ENCODE peak calls at places on chromosomes 5 and 9, in six cellular contexts. One of them, this sample, is unnamed.

GRCh38 chr9:135023816-135024405 is 63.6 kb upstream of the OLFM1 start:
- DNase-seq in uterus: no peak
- DNase-seq in sigmoid colon: no peak
- DNase-seq in testis: no peak
- DNase-seq in A549: no peak
- DNase-seq in stomach: no peak
- DNase-seq in this sample: no peak

GRCh38 chr9:117480251-117480650 is 65.4 kb upstream of the ASTN2 start:
- DNase-seq in uterus: no peak
- DNase-seq in sigmoid colon: no peak
- DNase-seq in testis: no peak
- DNase-seq in A549: no peak
- DNase-seq in stomach: no peak
- DNase-seq in this sample: no peak

GRCh38 chr5:7331083-7331482 is 64.9 kb upstream of the ADCY2 start:
- DNase-seq in uterus: no peak
- DNase-seq in sigmoid colon: no peak
- DNase-seq in testis: no peak
- DNase-seq in A549: no peak
- DNase-seq in stomach: no peak
- DNase-seq in this sample: no peak

GRCh38 chr5:115815693-115816225 is 700 bp downstream of the CDO1 start:
- DNase-seq in uterus: no peak
- DNase-seq in sigmoid colon: no peak
- DNase-seq in testis: peak
- DNase-seq in A549: no peak
- DNase-seq in stomach: no peak
- DNase-seq in this sample: no peak

GRCh38 chr5:108418172-108418571 is 36.3 kb upstream of the FBXL17 start:
- DNase-seq in uterus: no peak
- DNase-seq in sigmoid colon: peak
- DNase-seq in testis: no peak
- DNase-seq in A549: no peak
- DNase-seq in stomach: no peak
- DNase-seq in this sample: no peak

GRCh38 chr5:144135113-144135762 is 35.2 kb downstream of the YIPF5 start:
- DNase-seq in uterus: no peak
- DNase-seq in sigmoid colon: no peak
- DNase-seq in testis: no peak
- DNase-seq in A549: no peak
- DNase-seq in stomach: no peak
- DNase-seq in this sample: no peak

GRCh38 chr5:160651682-160652645 is 200.0 kb downstream of the ATP10B start:
- DNase-seq in uterus: no peak
- DNase-seq in sigmoid colon: no peak
- DNase-seq in testis: no peak
- DNase-seq in A549: no peak
- DNase-seq in stomach: no peak
- DNase-seq in this sample: no peak

GRCh38 chr5:34008721-34009120 is 871 bp upstream of the AMACR start:
- DNase-seq in uterus: no peak
- DNase-seq in sigmoid colon: no peak
- DNase-seq in testis: no peak
- DNase-seq in A549: no peak
- DNase-seq in stomach: no peak
- DNase-seq in this sample: peak

GRCh38 chr9:738209-738915 is 103.1 kb upstream of the DMRT1 start:
- DNase-seq in uterus: peak
- DNase-seq in sigmoid colon: peak
- DNase-seq in testis: peak
- DNase-seq in A549: peak
- DNase-seq in stomach: no peak
- DNase-seq in this sample: peak

GRCh38 chr9:11319477-11320060 is 706.8 kb upstream of the PTPRD start:
- DNase-seq in uterus: no peak
- DNase-seq in sigmoid colon: no peak
- DNase-seq in testis: peak
- DNase-seq in A549: no peak
- DNase-seq in stomach: no peak
- DNase-seq in this sample: peak

GRCh38 chr5:12023614-12024241 is 119.5 kb upstream of the CTNND2 start:
- DNase-seq in uterus: no peak
- DNase-seq in sigmoid colon: no peak
- DNase-seq in testis: no peak
- DNase-seq in A549: no peak
- DNase-seq in stomach: no peak
- DNase-seq in this sample: peak

GRCh38 chr5:67619636-67620035 is 423.0 kb upstream of the CD180 start:
- DNase-seq in uterus: peak
- DNase-seq in sigmoid colon: no peak
- DNase-seq in testis: peak
- DNase-seq in A549: no peak
- DNase-seq in stomach: no peak
- DNase-seq in this sample: no peak

GRCh38 chr5:94705427-94705826 is 87.0 kb downstream of the SLF1 start:
- DNase-seq in uterus: no peak
- DNase-seq in sigmoid colon: no peak
- DNase-seq in testis: no peak
- DNase-seq in A549: no peak
- DNase-seq in stomach: no peak
- DNase-seq in this sample: no peak

GRCh38 chr9:129131300-129132145 is 20.3 kb downstream of the PTPA start:
- DNase-seq in uterus: peak
- DNase-seq in sigmoid colon: peak
- DNase-seq in testis: peak
- DNase-seq in A549: peak
- DNase-seq in stomach: peak
- DNase-seq in this sample: peak

GRCh38 chr5:113319256-113320053 is 115.3 kb downstream of the TSSK1B start:
- DNase-seq in uterus: no peak
- DNase-seq in sigmoid colon: no peak
- DNase-seq in testis: no peak
- DNase-seq in A549: no peak
- DNase-seq in stomach: no peak
- DNase-seq in this sample: no peak

GRCh38 chr9:35907732-35908483 is 1.4 kb upstream of the SPAAR start:
- DNase-seq in uterus: peak
- DNase-seq in sigmoid colon: peak
- DNase-seq in testis: peak
- DNase-seq in A549: peak
- DNase-seq in stomach: peak
- DNase-seq in this sample: no peak

GRCh38 chr5:6365977-6366590 is 12.3 kb downstream of the MED10 start:
- DNase-seq in uterus: no peak
- DNase-seq in sigmoid colon: no peak
- DNase-seq in testis: peak
- DNase-seq in A549: no peak
- DNase-seq in stomach: peak
- DNase-seq in this sample: peak

GRCh38 chr9:76023715-76024195 is 133.3 kb downstream of the PCSK5 start:
- DNase-seq in uterus: no peak
- DNase-seq in sigmoid colon: no peak
- DNase-seq in testis: peak
- DNase-seq in A549: no peak
- DNase-seq in stomach: no peak
- DNase-seq in this sample: no peak

GRCh38 chr5:172688735-172689572 is 47.9 kb downstream of the NEURL1B start:
- DNase-seq in uterus: no peak
- DNase-seq in sigmoid colon: peak
- DNase-seq in testis: peak
- DNase-seq in A549: no peak
- DNase-seq in stomach: peak
- DNase-seq in this sample: peak

GRCh38 chr5:149552761-149553160 is 1.5 kb upstream of the CSNK1A1 start:
- DNase-seq in uterus: no peak
- DNase-seq in sigmoid colon: no peak
- DNase-seq in testis: no peak
- DNase-seq in A549: no peak
- DNase-seq in stomach: no peak
- DNase-seq in this sample: peak

GRCh38 chr5:66239034-66239433 is 94.9 kb downstream of the SREK1 start:
- DNase-seq in uterus: no peak
- DNase-seq in sigmoid colon: no peak
- DNase-seq in testis: no peak
- DNase-seq in A549: peak
- DNase-seq in stomach: no peak
- DNase-seq in this sample: no peak

GRCh38 chr5:59116231-59116900 is 533.5 kb downstream of the RAB3C start:
- DNase-seq in uterus: no peak
- DNase-seq in sigmoid colon: no peak
- DNase-seq in testis: no peak
- DNase-seq in A549: no peak
- DNase-seq in stomach: no peak
- DNase-seq in this sample: no peak

GRCh38 chr5:96288166-96288844 is 144.7 kb downstream of the PCSK1 start:
- DNase-seq in uterus: no peak
- DNase-seq in sigmoid colon: no peak
- DNase-seq in testis: no peak
- DNase-seq in A549: no peak
- DNase-seq in stomach: no peak
- DNase-seq in this sample: no peak

GRCh38 chr5:138790684-138791083 is 37.5 kb downstream of the CTNNA1 start:
- DNase-seq in uterus: no peak
- DNase-seq in sigmoid colon: no peak
- DNase-seq in testis: no peak
- DNase-seq in A549: no peak
- DNase-seq in stomach: no peak
- DNase-seq in this sample: no peak

GRCh38 chr9:94630833-94631232 is 8.5 kb downstream of the FBP1 start:
- DNase-seq in uterus: no peak
- DNase-seq in sigmoid colon: no peak
- DNase-seq in testis: no peak
- DNase-seq in A549: no peak
- DNase-seq in stomach: peak
- DNase-seq in this sample: no peak

GRCh38 chr5:127757576-127757975 is 54.4 kb downstream of the CCDC192 start:
- DNase-seq in uterus: no peak
- DNase-seq in sigmoid colon: no peak
- DNase-seq in testis: peak
- DNase-seq in A549: peak
- DNase-seq in stomach: peak
- DNase-seq in this sample: peak

GRCh38 chr9:103942652-103943051 is 151.5 kb upstream of the SMC2 start:
- DNase-seq in uterus: no peak
- DNase-seq in sigmoid colon: no peak
- DNase-seq in testis: no peak
- DNase-seq in A549: no peak
- DNase-seq in stomach: no peak
- DNase-seq in this sample: no peak

GRCh38 chr9:76687861-76688374 is 76.3 kb upstream of the PCA3 start:
- DNase-seq in uterus: no peak
- DNase-seq in sigmoid colon: no peak
- DNase-seq in testis: no peak
- DNase-seq in A549: no peak
- DNase-seq in stomach: peak
- DNase-seq in this sample: peak

GRCh38 chr9:127955294-127956015 is 17.8 kb upstream of the DPM2 start:
- DNase-seq in uterus: no peak
- DNase-seq in sigmoid colon: peak
- DNase-seq in testis: peak
- DNase-seq in A549: peak
- DNase-seq in stomach: peak
- DNase-seq in this sample: peak

GRCh38 chr9:97557606-97558095 is 56.2 kb downstream of the TMOD1 start:
- DNase-seq in uterus: peak
- DNase-seq in sigmoid colon: peak
- DNase-seq in testis: peak
- DNase-seq in A549: no peak
- DNase-seq in stomach: peak
- DNase-seq in this sample: no peak
- TF ChIP-seq POLR2A in uterus: peak
- TF ChIP-seq POLR2A in sigmoid colon: peak
- TF ChIP-seq POLR2A in testis: no peak
- TF ChIP-seq POLR2A in A549: no peak
- TF ChIP-seq POLR2A in stomach: no peak
- TF ChIP-seq POLR2A in this sample: no peak

DNA sequence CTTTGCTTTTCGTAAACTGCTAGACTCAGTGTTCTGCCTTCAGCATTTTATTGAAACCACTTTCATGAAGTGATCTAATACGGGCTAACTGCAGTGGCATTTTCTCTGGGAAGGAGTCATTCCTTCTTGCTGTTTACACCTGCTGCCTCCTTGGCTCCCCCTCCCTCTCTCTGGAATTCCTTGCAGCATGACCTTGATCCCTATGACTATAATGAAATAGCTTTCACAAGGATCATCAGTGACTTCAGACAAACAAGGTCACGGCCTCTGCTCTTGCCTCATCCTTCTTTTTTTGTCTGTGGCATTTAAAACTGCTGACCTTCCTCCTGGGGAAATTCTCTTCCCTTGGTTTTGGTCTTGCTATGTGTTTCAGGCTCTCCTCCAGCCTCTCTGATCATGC is 90.2 kb downstream of the ZNF462 start:
- DNase-seq in uterus: no peak
- DNase-seq in sigmoid colon: no peak
- DNase-seq in testis: no peak
- DNase-seq in A549: peak
- DNase-seq in stomach: no peak
- DNase-seq in this sample: no peak
- TF ChIP-seq POLR2A in uterus: no peak
- TF ChIP-seq POLR2A in sigmoid colon: no peak
- TF ChIP-seq POLR2A in testis: no peak
- TF ChIP-seq POLR2A in A549: no peak
- TF ChIP-seq POLR2A in stomach: no peak
- TF ChIP-seq POLR2A in this sample: no peak

GRCh38 chr5:40834391-40834848 is 602 bp downstream of the RPL37 start:
- DNase-seq in uterus: no peak
- DNase-seq in sigmoid colon: no peak
- DNase-seq in testis: peak
- DNase-seq in A549: no peak
- DNase-seq in stomach: peak
- DNase-seq in this sample: peak
- TF ChIP-seq POLR2A in uterus: no peak
- TF ChIP-seq POLR2A in sigmoid colon: no peak
- TF ChIP-seq POLR2A in testis: no peak
- TF ChIP-seq POLR2A in A549: no peak
- TF ChIP-seq POLR2A in stomach: no peak
- TF ChIP-seq POLR2A in this sample: no peak

DNA sequence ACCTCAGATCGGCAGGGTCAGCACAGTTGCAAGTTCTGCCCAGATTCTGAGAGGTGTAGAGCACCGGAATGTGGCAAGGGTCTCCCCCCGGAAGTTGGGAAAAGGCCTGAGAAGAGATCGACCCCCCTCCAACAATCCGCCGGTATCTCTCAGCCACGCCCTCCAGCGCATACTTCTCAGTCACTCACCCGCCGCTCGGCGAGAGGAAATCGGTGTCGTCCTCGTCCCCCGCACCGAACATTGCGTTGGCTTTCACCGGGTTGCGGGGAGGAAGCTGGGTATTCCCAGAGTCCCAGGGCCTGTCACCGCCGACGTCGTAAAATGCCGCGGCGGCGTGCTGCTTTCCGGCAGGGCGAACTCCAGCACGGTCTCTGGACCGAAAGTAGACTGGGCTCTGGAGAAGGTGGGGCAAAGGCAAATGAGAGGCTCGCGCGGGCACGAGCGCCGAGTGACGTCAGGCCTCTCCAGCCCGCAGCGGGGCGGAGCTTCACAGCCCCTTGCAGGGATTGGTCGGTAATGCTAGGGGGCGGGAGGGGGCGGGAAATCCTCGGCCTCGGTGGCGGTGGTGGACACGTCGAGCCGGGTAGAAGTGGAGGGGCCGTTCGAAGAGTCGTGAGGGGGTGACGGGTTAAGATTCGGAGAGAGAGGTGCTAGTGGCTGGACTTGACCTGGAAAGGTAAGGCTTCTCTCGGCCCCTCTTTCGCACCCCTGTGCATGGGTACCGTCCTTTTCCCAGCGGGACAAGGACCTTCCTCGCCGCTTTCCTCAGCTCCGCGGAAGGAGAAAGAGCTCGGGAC is at the start of the genes FKBP15 and SLC31A1:
- DNase-seq in uterus: peak
- DNase-seq in sigmoid colon: peak
- DNase-seq in testis: peak
- DNase-seq in A549: peak
- DNase-seq in stomach: peak
- DNase-seq in this sample: peak
- TF ChIP-seq POLR2A in uterus: peak
- TF ChIP-seq POLR2A in sigmoid colon: peak
- TF ChIP-seq POLR2A in testis: peak
- TF ChIP-seq POLR2A in A549: peak
- TF ChIP-seq POLR2A in stomach: peak
- TF ChIP-seq POLR2A in this sample: peak

This sample was measured in NB4.